ENCODE peak calls at places on chromosome 13, in eight cellular contexts. P is GF-D8; B is RWPE1; C is mesenteric fat pad; E is stimulated activated effector memory CD8-positive, alpha-beta T cell treated with anti-CD3 and anti-CD28 coated beads, Interleukin-12 subunit alpha, Interleukin-12 subunit beta, amount 100 ng/mL, for 72 hours; I is LoVo; A is activated T-helper 2 cell treated with anti-CD3 and anti-CD28 coated beads, Interferon-gamma antibody, Interleukin-2, Interleukin-4, amounts not matched to agents 10 μg/mL and 5 μg/mL and 100 μg/mL, durations not matched to agents 14 hours and 24 hours and 36 hours; V is activated T-helper 1 cell treated with anti-CD3 and anti-CD28 coated beads, Interleukin-2, amount 50 U/mL, for 16 hours. U is an unnamed sample.

GRCh38 chr13:32086791-32087441 is 55.3 kb downstream of the FRY start:
- DNase-seq in P (no peak), B (no peak), C (no peak), E (no peak), I (no peak), A (no peak), V (no peak), U (no peak)

GRCh38 chr13:98443329-98443728 is 133.6 kb downstream of the STK24 start:
- DNase-seq in P (no peak), B (peak), C (no peak), E (no peak), I (peak), A (no peak), V (no peak), U (no peak)

GRCh38 chr13:48492123-48493075 is 40.5 kb downstream of the RCBTB2 start:
- DNase-seq in P (peak), B (no peak), C (no peak), E (peak), I (no peak), A (peak), V (peak), U (no peak)

GRCh38 chr13:101019126-101019525 is 344.5 kb upstream of the TMTC4 start:
- DNase-seq in P (no peak), B (no peak), C (no peak), E (no peak), I (no peak), A (no peak), V (no peak), U (no peak)

GRCh38 chr13:102678339-102679122 is 16.3 kb downstream of the METTL21C start:
- DNase-seq in P (no peak), B (no peak), C (no peak), E (no peak), I (no peak), A (no peak), V (no peak), U (no peak)

GRCh38 chr13:30607908-30608307 is 9.8 kb upstream of the USPL1 start:
- DNase-seq in P (peak), B (no peak), C (no peak), E (peak), I (no peak), A (peak), V (peak), U (no peak)

GRCh38 chr13:50156722-50157121 is 141.5 kb downstream of the KCNRG start:
- DNase-seq in P (no peak), B (no peak), C (no peak), E (no peak), I (no peak), A (no peak), V (no peak), U (no peak)

GRCh38 chr13:111370147-111370546 is 49.7 kb downstream of the TEX29 start:
- DNase-seq in P (no peak), B (no peak), C (no peak), E (peak), I (no peak), A (no peak), V (no peak), U (no peak)

GRCh38 chr13:21360463-21360862 is 98.6 kb downstream of the ZDHHC20 start:
- DNase-seq in P (no peak), B (no peak), C (peak), E (no peak), I (no peak), A (no peak), V (no peak), U (no peak)

GRCh38 chr13:64912141-64912540 is 2318.0 kb downstream of the PCDH9 start:
- DNase-seq in P (no peak), B (peak), C (no peak), E (no peak), I (no peak), A (no peak), V (no peak), U (no peak)

GRCh38 chr13:37681295-37682032 is 82.9 kb upstream of the POSTN start:
- DNase-seq in P (no peak), B (no peak), C (no peak), E (no peak), I (no peak), A (no peak), V (no peak), U (no peak)